ENCODE peak calls at places on chromosomes 12 and 14, in eight cellular contexts. U, F, A, R, T, Y, K and H are unnamed samples.

GRCh38 chr12:18250313-18250916 is 10.9 kb upstream of the PIK3C2G start:
- DNase-seq in A (no peak), F (peak; percentile 79), Y (no peak), K (peak; percentile 84), T (no peak), R (no peak), U (no peak), H (peak; percentile 73)

GRCh38 chr12:92039048-92039447 is 106.6 kb downstream of the BTG1 start:
- DNase-seq in F (no peak), Y (no peak), R (no peak), A (no peak), K (no peak), U (no peak), T (no peak), H (no peak)

GRCh38 chr12:18160901-18161300 is 70.9 kb upstream of the RERGL start:
- DNase-seq in A (no peak), K (no peak), U (no peak), Y (no peak), T (no peak), R (no peak), F (no peak), H (no peak)

GRCh38 chr12:32536000-32536345 is 136.6 kb downstream of the FGD4 start:
- DNase-seq in T (no peak), R (no peak), U (no peak), F (no peak), K (peak; percentile 35), Y (no peak), A (no peak), H (no peak)

GRCh38 chr14:93064411-93065271 is 51.1 kb downstream of the ITPK1 start:
- DNase-seq in R (no peak), T (no peak), A (no peak), Y (no peak), F (no peak), U (no peak), K (peak; percentile 60), H (no peak)

GRCh38 chr12:81759215-81759991 is at the start of gene PPFIA2:
- DNase-seq in F (peak; percentile 55), K (peak; percentile 28), R (peak; percentile 50), T (no peak), A (peak; percentile 69), U (peak; percentile 22), Y (no peak), H (peak; percentile 56)

GRCh38 chr12:19572920-19573558 is 133.7 kb downstream of the AEBP2 start:
- DNase-seq in A (no peak), U (no peak), K (peak; percentile 73), Y (no peak), R (no peak), F (peak; percentile 83), T (no peak), H (peak; percentile 76)

GRCh38 chr12:132700212-132700913 is 10.3 kb upstream of the PGAM5 start:
- DNase-seq in R (no peak), F (no peak), A (no peak), K (peak; percentile 70), Y (no peak), U (no peak), T (no peak), H (peak; percentile 55)

DNA sequence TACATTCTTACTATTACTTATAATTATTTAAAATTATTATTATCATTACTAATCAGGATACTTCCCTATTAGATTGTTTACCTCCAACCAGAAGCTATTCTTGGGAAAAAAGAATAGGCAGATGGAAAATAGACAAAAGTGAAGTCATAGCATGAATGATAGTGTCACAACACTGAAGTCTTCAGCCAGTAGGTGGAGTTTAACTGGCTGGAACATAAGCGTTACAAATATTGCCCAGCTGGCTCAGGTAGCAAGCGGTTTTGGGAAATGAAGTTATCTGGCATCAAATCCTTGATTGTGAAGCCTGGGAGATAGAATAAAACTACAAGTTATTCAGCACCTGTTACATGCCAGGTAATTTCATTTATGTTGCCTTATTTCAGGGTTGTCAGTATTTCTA is 762.9 kb downstream of the C12orf50 start:
- DNase-seq in F (peak; percentile 29), R (no peak), U (no peak), T (no peak), K (no peak), A (no peak), Y (no peak), H (no peak)
- TF ChIP-seq CTCF in F (peak; percentile 33), R (no peak), U (no peak), T (no peak), K (no peak), A (no peak), Y (no peak), H (no peak)

DNA sequence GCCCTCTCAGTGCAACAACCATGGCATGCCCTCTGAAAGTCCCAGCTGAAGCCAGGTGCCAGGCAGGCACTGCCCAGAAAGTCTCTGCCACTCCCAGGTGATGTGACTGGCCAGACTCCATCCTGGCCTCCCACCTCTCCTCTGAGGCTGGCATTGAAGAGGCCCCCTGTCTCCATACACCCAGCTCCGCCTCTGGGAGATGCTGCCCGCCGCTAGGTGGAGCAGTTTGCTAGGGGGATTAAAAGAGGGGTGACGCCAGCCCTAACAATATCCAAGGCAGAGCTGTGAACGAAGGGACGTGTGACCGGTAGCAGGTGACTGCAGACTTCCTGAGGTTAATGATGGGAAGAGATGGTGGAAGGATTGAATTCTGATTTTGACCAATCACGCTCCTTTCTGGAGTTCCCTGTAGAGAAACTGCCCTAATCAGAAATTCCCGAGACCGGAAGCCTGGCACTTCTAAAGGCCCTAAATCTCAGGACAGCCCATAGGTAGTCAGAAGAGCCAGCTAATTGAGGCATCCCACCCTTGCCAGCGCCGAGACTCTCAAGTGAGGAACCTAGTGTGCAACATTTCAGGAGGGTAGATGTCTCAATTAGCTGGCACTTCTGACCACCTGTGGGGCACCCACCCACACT is 8.3 kb upstream of the PLEK2 start:
- DNase-seq in R (no peak), A (no peak), T (no peak), K (no peak), F (peak; percentile 46), Y (no peak), U (no peak), H (no peak)
- TF ChIP-seq CTCF in R (no peak), A (no peak), T (no peak), K (peak; percentile 60), F (peak; percentile 66), Y (no peak), U (no peak), H (peak; percentile 13)

DNA sequence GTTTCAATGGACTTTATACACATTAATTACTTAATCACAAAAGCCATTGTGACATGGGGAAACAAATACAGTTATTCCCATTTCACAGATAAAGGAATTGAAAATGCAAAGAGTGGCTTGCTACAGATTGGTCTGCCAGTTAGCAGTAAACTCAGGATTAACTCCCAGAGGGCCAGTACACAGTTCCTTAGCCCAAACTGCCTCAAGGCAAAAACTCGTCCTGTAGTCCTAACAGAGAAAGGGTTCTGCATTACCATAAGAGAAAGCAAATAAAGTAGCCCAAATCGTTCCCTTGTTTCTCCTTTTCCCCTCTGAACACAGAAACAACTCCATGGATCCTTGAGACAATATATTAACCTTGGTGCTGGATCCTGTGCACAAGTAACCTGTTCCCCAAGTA is 274.4 kb downstream of the LRIG3 start:
- DNase-seq in T (no peak), K (no peak), R (no peak), F (no peak), A (no peak), U (no peak), Y (no peak), H (no peak)
- TF ChIP-seq CTCF in T (no peak), K (no peak), R (no peak), F (no peak), A (no peak), U (no peak), Y (no peak), H (no peak)

DNA sequence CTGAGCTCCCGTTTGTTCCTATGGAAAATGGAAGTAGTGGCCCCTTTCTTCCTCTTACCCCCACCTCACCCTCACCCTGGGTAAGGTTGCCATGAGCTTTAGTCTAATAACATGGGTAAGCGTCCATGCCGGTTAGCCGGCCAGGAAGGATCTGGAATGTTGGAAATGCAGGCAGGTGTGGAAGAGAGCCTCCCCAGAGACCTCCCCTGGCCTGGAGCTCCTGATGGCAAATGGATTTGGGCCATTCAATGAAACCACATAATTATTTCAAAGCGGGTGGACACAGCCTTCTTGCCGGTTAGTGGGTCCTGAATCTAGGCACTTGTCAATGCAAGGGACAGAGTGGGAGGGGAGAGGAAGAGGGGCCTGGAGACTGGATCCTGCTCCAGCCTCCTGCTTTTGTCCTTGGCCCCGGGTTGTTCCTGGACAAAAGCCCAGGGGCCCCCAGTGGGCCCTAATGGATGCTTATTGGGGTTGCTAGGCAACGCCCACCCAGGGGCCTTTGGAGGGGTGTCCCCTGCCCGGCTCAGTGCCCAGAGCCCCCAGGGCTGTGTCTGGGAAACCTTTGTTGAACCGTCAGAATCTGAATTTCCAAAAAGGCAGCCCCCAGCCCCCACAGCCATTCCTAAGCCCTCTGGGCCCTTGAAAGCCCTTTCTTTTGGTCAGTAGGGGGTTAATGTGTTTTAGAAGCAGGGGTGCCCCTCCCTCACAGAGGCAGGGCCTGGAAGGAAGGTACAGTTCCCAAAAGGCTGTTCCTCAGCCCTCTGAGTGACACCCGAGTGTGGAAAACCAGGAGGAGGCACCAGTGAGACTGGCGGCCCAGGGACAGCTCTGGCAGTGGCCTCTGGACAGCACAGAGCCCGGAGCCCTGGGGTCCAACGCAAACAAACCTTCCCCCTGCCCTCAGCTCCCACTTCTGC is 19.0 kb downstream of the HHIPL1 start:
- DNase-seq in Y (no peak), F (no peak), R (no peak), K (no peak), A (no peak), U (no peak), T (no peak), H (no peak)
- TF ChIP-seq CTCF in Y (no peak), F (no peak), R (no peak), K (no peak), A (no peak), U (no peak), T (no peak), H (no peak)